ENCODE peak calls at places on chromosomes 3 and 15, in five cellular contexts. One of them, this sample, is unnamed.

GRCh38 chr15:61227269-61228024 is 1.7 kb downstream of the RORA start:
- DNase-seq in mesothelial cell of epicardium: no peak
- DNase-seq in left lobe of liver: peak; percentile 51
- DNase-seq in pancreas: peak; percentile 61
- DNase-seq in heart left ventricle: peak; percentile 25
- DNase-seq in this sample: no peak

GRCh38 chr15:90581771-90582471 is 52.2 kb downstream of the CRTC3 start:
- DNase-seq in pancreas: no peak
- DNase-seq in heart left ventricle: no peak
- DNase-seq in mesothelial cell of epicardium: no peak
- DNase-seq in left lobe of liver: no peak
- DNase-seq in this sample: no peak

GRCh38 chr3:154304116-154304786 is 20.0 kb downstream of the DHX36 start:
- DNase-seq in mesothelial cell of epicardium: no peak
- DNase-seq in left lobe of liver: no peak
- DNase-seq in pancreas: no peak
- DNase-seq in heart left ventricle: no peak
- DNase-seq in this sample: no peak

GRCh38 chr3:58874248-58874741 is 175.5 kb downstream of the CFAP20DC start:
- DNase-seq in left lobe of liver: no peak
- DNase-seq in heart left ventricle: no peak
- DNase-seq in mesothelial cell of epicardium: no peak
- DNase-seq in pancreas: no peak
- DNase-seq in this sample: no peak

GRCh38 chr15:67140078-67140833 is 74.9 kb downstream of the SMAD3 start:
- DNase-seq in left lobe of liver: no peak
- DNase-seq in heart left ventricle: no peak
- DNase-seq in pancreas: no peak
- DNase-seq in mesothelial cell of epicardium: no peak
- DNase-seq in this sample: no peak

GRCh38 chr3:190182418-190183043 is 61.8 kb upstream of the P3H2 start:
- DNase-seq in heart left ventricle: no peak
- DNase-seq in left lobe of liver: no peak
- DNase-seq in mesothelial cell of epicardium: no peak
- DNase-seq in pancreas: no peak
- DNase-seq in this sample: no peak

GRCh38 chr3:128805771-128806170 is 73.6 kb upstream of the ACAD9 start:
- DNase-seq in mesothelial cell of epicardium: no peak
- DNase-seq in pancreas: no peak
- DNase-seq in left lobe of liver: no peak
- DNase-seq in heart left ventricle: no peak
- DNase-seq in this sample: no peak

GRCh38 chr3:94004301-94004910 is 24.0 kb downstream of the STX19 start:
- DNase-seq in heart left ventricle: no peak
- DNase-seq in mesothelial cell of epicardium: no peak
- DNase-seq in pancreas: no peak
- DNase-seq in left lobe of liver: no peak
- DNase-seq in this sample: no peak